ENCODE peak calls at places on chromosomes 12 and 14, in eight cellular contexts. X, W, Z, U, O, J, M and B are unnamed samples.
A peak's percentile ranks its signal among the peaks of the same experiment; 100 is the strongest.

GRCh38 chr12:116537149-116537904 is 21.9 kb upstream of the MAP1LC3B2 start:
- DNase-seq in J (no peak), X (no peak), M (no peak), Z (no peak), W (no peak), O (no peak), U (no peak), B (no peak)

GRCh38 chr12:75889214-75889613 is 142.4 kb downstream of the PHLDA1 start:
- DNase-seq in Z (no peak), M (no peak), W (no peak), O (no peak), U (no peak), J (no peak), X (no peak), B (no peak)

GRCh38 chr12:118611770-118612169 is 235.4 kb downstream of the SUDS3 start:
- DNase-seq in X (no peak), W (no peak), Z (no peak), U (no peak), O (no peak), M (no peak), J (no peak), B (no peak)

GRCh38 chr14:73251516-73252215 is 14.4 kb downstream of the PAPLN start:
- DNase-seq in J (no peak), Z (no peak), W (no peak), U (no peak), O (no peak), X (no peak), M (no peak), B (no peak)

GRCh38 chr12:53192531-53193021 is 11.9 kb upstream of the CSAD start:
- DNase-seq in Z (no peak), M (no peak), X (no peak), O (no peak), J (no peak), W (no peak), U (no peak), B (no peak)

GRCh38 chr14:85175556-85175955 is 354.4 kb upstream of the FLRT2 start:
- DNase-seq in U (no peak), X (no peak), M (no peak), W (peak; percentile 48), Z (no peak), J (no peak), O (no peak), B (no peak)

GRCh38 chr14:34018564-34019244 is 67.8 kb upstream of the EGLN3 start:
- DNase-seq in O (no peak), Z (no peak), M (no peak), U (no peak), W (no peak), X (no peak), J (no peak), B (no peak)

GRCh38 chr12:77893918-77894317 is 63.2 kb downstream of the NAV3 start:
- DNase-seq in Z (no peak), X (no peak), W (peak; percentile 8), U (no peak), M (no peak), O (no peak), J (no peak), B (no peak)